ENCODE peak calls at places on chromosome 22, in ten cellular contexts. One of them, this sample, is unnamed.

GRCh38 chr22:50298937-50299656 is 8.3 kb downstream of the PLXNB2 start:
- DNase-seq in nephron progenitor cell: no peak
- DNase-seq in MCF 10A: no peak
- DNase-seq in AG10803: peak
- DNase-seq in activated T-cell treated with anti-CD3 and anti-CD28 coated beads, Interleukin-2, amount 50 U/mL, for 72 hours: no peak
- DNase-seq in frontal cortex: no peak
- DNase-seq in neural progenitor cell: peak
- DNase-seq in fibroblast of pulmonary artery: no peak
- DNase-seq in Right ventricle myocardium superior: no peak
- DNase-seq in GM12865: no peak
- DNase-seq in this sample: no peak

GRCh38 chr22:43066844-43067385 is 22.3 kb downstream of the TTLL1 start:
- DNase-seq in nephron progenitor cell: no peak
- DNase-seq in activated T-cell treated with anti-CD3 and anti-CD28 coated beads, Interleukin-2, amount 50 U/mL, for 72 hours: no peak
- DNase-seq in Right ventricle myocardium superior: no peak
- DNase-seq in AG10803: peak
- DNase-seq in fibroblast of pulmonary artery: peak
- DNase-seq in MCF 10A: peak
- DNase-seq in neural progenitor cell: no peak
- DNase-seq in GM12865: no peak
- DNase-seq in frontal cortex: no peak
- DNase-seq in this sample: no peak

GRCh38 chr22:42077486-42078125 is 1.9 kb upstream of the SMDT1 start:
- DNase-seq in MCF 10A: no peak
- DNase-seq in nephron progenitor cell: no peak
- DNase-seq in fibroblast of pulmonary artery: no peak
- DNase-seq in frontal cortex: peak
- DNase-seq in activated T-cell treated with anti-CD3 and anti-CD28 coated beads, Interleukin-2, amount 50 U/mL, for 72 hours: no peak
- DNase-seq in GM12865: no peak
- DNase-seq in AG10803: no peak
- DNase-seq in neural progenitor cell: no peak
- DNase-seq in Right ventricle myocardium superior: peak
- DNase-seq in this sample: no peak

GRCh38 chr22:27788889-27789288 is 12.7 kb downstream of the MN1 start:
- DNase-seq in activated T-cell treated with anti-CD3 and anti-CD28 coated beads, Interleukin-2, amount 50 U/mL, for 72 hours: no peak
- DNase-seq in GM12865: no peak
- DNase-seq in neural progenitor cell: no peak
- DNase-seq in Right ventricle myocardium superior: no peak
- DNase-seq in nephron progenitor cell: no peak
- DNase-seq in MCF 10A: no peak
- DNase-seq in fibroblast of pulmonary artery: no peak
- DNase-seq in frontal cortex: no peak
- DNase-seq in AG10803: no peak
- DNase-seq in this sample: no peak

GRCh38 chr22:46668116-46668515 is 47.9 kb downstream of the GRAMD4 start:
- DNase-seq in activated T-cell treated with anti-CD3 and anti-CD28 coated beads, Interleukin-2, amount 50 U/mL, for 72 hours: no peak
- DNase-seq in neural progenitor cell: no peak
- DNase-seq in AG10803: no peak
- DNase-seq in fibroblast of pulmonary artery: no peak
- DNase-seq in Right ventricle myocardium superior: no peak
- DNase-seq in nephron progenitor cell: peak
- DNase-seq in GM12865: no peak
- DNase-seq in frontal cortex: no peak
- DNase-seq in MCF 10A: no peak
- DNase-seq in this sample: no peak

GRCh38 chr22:36379593-36380361 is 8.0 kb downstream of the MYH9 start:
- DNase-seq in GM12865: peak
- DNase-seq in activated T-cell treated with anti-CD3 and anti-CD28 coated beads, Interleukin-2, amount 50 U/mL, for 72 hours: no peak
- DNase-seq in frontal cortex: no peak
- DNase-seq in nephron progenitor cell: no peak
- DNase-seq in Right ventricle myocardium superior: no peak
- DNase-seq in AG10803: no peak
- DNase-seq in MCF 10A: peak
- DNase-seq in neural progenitor cell: no peak
- DNase-seq in fibroblast of pulmonary artery: no peak
- DNase-seq in this sample: peak

GRCh38 chr22:50008151-50009040 is 4.2 kb downstream of the IL17REL start:
- DNase-seq in nephron progenitor cell: peak
- DNase-seq in fibroblast of pulmonary artery: no peak
- DNase-seq in MCF 10A: no peak
- DNase-seq in activated T-cell treated with anti-CD3 and anti-CD28 coated beads, Interleukin-2, amount 50 U/mL, for 72 hours: no peak
- DNase-seq in neural progenitor cell: no peak
- DNase-seq in frontal cortex: no peak
- DNase-seq in Right ventricle myocardium superior: no peak
- DNase-seq in AG10803: no peak
- DNase-seq in GM12865: no peak
- DNase-seq in this sample: no peak

GRCh38 chr22:49433717-49434611 is 393.7 kb downstream of the BRD1 start:
- DNase-seq in neural progenitor cell: peak
- DNase-seq in AG10803: no peak
- DNase-seq in GM12865: no peak
- DNase-seq in fibroblast of pulmonary artery: no peak
- DNase-seq in activated T-cell treated with anti-CD3 and anti-CD28 coated beads, Interleukin-2, amount 50 U/mL, for 72 hours: no peak
- DNase-seq in Right ventricle myocardium superior: no peak
- DNase-seq in nephron progenitor cell: no peak
- DNase-seq in frontal cortex: no peak
- DNase-seq in MCF 10A: no peak
- DNase-seq in this sample: peak

GRCh38 chr22:50014655-50015401 is 2.3 kb upstream of the IL17REL start:
- DNase-seq in frontal cortex: no peak
- DNase-seq in AG10803: no peak
- DNase-seq in activated T-cell treated with anti-CD3 and anti-CD28 coated beads, Interleukin-2, amount 50 U/mL, for 72 hours: peak
- DNase-seq in Right ventricle myocardium superior: peak
- DNase-seq in GM12865: no peak
- DNase-seq in fibroblast of pulmonary artery: no peak
- DNase-seq in nephron progenitor cell: peak
- DNase-seq in neural progenitor cell: peak
- DNase-seq in MCF 10A: no peak
- DNase-seq in this sample: no peak

GRCh38 chr22:46373166-46373565 is 37.7 kb downstream of the TRMU start:
- DNase-seq in Right ventricle myocardium superior: no peak
- DNase-seq in neural progenitor cell: no peak
- DNase-seq in MCF 10A: no peak
- DNase-seq in fibroblast of pulmonary artery: no peak
- DNase-seq in frontal cortex: no peak
- DNase-seq in activated T-cell treated with anti-CD3 and anti-CD28 coated beads, Interleukin-2, amount 50 U/mL, for 72 hours: no peak
- DNase-seq in AG10803: no peak
- DNase-seq in GM12865: no peak
- DNase-seq in nephron progenitor cell: no peak
- DNase-seq in this sample: no peak

GRCh38 chr22:31439805-31440204 is 40.4 kb downstream of the DRG1 start:
- DNase-seq in nephron progenitor cell: no peak
- DNase-seq in frontal cortex: no peak
- DNase-seq in fibroblast of pulmonary artery: no peak
- DNase-seq in AG10803: no peak
- DNase-seq in neural progenitor cell: no peak
- DNase-seq in activated T-cell treated with anti-CD3 and anti-CD28 coated beads, Interleukin-2, amount 50 U/mL, for 72 hours: no peak
- DNase-seq in Right ventricle myocardium superior: peak
- DNase-seq in MCF 10A: no peak
- DNase-seq in GM12865: no peak
- DNase-seq in this sample: no peak

GRCh38 chr22:37559901-37560681 is at the start of gene CDC42EP1:
- DNase-seq in GM12865: no peak
- DNase-seq in Right ventricle myocardium superior: peak
- DNase-seq in activated T-cell treated with anti-CD3 and anti-CD28 coated beads, Interleukin-2, amount 50 U/mL, for 72 hours: peak
- DNase-seq in neural progenitor cell: peak
- DNase-seq in nephron progenitor cell: peak
- DNase-seq in fibroblast of pulmonary artery: peak
- DNase-seq in MCF 10A: peak
- DNase-seq in AG10803: peak
- DNase-seq in frontal cortex: peak
- DNase-seq in this sample: no peak

GRCh38 chr22:45505991-45506743 is 3.5 kb downstream of the FBLN1 start:
- DNase-seq in MCF 10A: no peak
- DNase-seq in neural progenitor cell: no peak
- DNase-seq in activated T-cell treated with anti-CD3 and anti-CD28 coated beads, Interleukin-2, amount 50 U/mL, for 72 hours: no peak
- DNase-seq in nephron progenitor cell: no peak
- DNase-seq in AG10803: no peak
- DNase-seq in fibroblast of pulmonary artery: no peak
- DNase-seq in GM12865: no peak
- DNase-seq in frontal cortex: no peak
- DNase-seq in Right ventricle myocardium superior: no peak
- DNase-seq in this sample: no peak

GRCh38 chr22:49188591-49188990 is 639.1 kb downstream of the BRD1 start:
- DNase-seq in frontal cortex: no peak
- DNase-seq in nephron progenitor cell: no peak
- DNase-seq in fibroblast of pulmonary artery: no peak
- DNase-seq in GM12865: no peak
- DNase-seq in neural progenitor cell: no peak
- DNase-seq in activated T-cell treated with anti-CD3 and anti-CD28 coated beads, Interleukin-2, amount 50 U/mL, for 72 hours: no peak
- DNase-seq in AG10803: no peak
- DNase-seq in Right ventricle myocardium superior: no peak
- DNase-seq in MCF 10A: no peak
- DNase-seq in this sample: no peak

GRCh38 chr22:29266564-29267461 is 968 bp downstream of the RHBDD3 start:
- DNase-seq in activated T-cell treated with anti-CD3 and anti-CD28 coated beads, Interleukin-2, amount 50 U/mL, for 72 hours: no peak
- DNase-seq in Right ventricle myocardium superior: no peak
- DNase-seq in frontal cortex: no peak
- DNase-seq in GM12865: peak
- DNase-seq in AG10803: no peak
- DNase-seq in fibroblast of pulmonary artery: peak
- DNase-seq in neural progenitor cell: peak
- DNase-seq in nephron progenitor cell: peak
- DNase-seq in MCF 10A: peak
- DNase-seq in this sample: no peak

GRCh38 chr22:42695294-42695693 is 25.4 kb downstream of the A4GALT start:
- DNase-seq in fibroblast of pulmonary artery: no peak
- DNase-seq in activated T-cell treated with anti-CD3 and anti-CD28 coated beads, Interleukin-2, amount 50 U/mL, for 72 hours: no peak
- DNase-seq in frontal cortex: no peak
- DNase-seq in GM12865: no peak
- DNase-seq in Right ventricle myocardium superior: peak
- DNase-seq in MCF 10A: no peak
- DNase-seq in neural progenitor cell: no peak
- DNase-seq in AG10803: no peak
- DNase-seq in nephron progenitor cell: no peak
- DNase-seq in this sample: peak

GRCh38 chr22:44569516-44569915 is 71.5 kb upstream of the RTL6 start:
- DNase-seq in frontal cortex: no peak
- DNase-seq in AG10803: no peak
- DNase-seq in fibroblast of pulmonary artery: no peak
- DNase-seq in activated T-cell treated with anti-CD3 and anti-CD28 coated beads, Interleukin-2, amount 50 U/mL, for 72 hours: no peak
- DNase-seq in Right ventricle myocardium superior: no peak
- DNase-seq in nephron progenitor cell: no peak
- DNase-seq in MCF 10A: no peak
- DNase-seq in GM12865: no peak
- DNase-seq in neural progenitor cell: no peak
- DNase-seq in this sample: no peak

GRCh38 chr22:29938285-29938693 is 55.3 kb downstream of the MTMR3 start:
- DNase-seq in frontal cortex: no peak
- DNase-seq in MCF 10A: no peak
- DNase-seq in neural progenitor cell: no peak
- DNase-seq in Right ventricle myocardium superior: no peak
- DNase-seq in AG10803: no peak
- DNase-seq in GM12865: peak
- DNase-seq in nephron progenitor cell: no peak
- DNase-seq in activated T-cell treated with anti-CD3 and anti-CD28 coated beads, Interleukin-2, amount 50 U/mL, for 72 hours: no peak
- DNase-seq in fibroblast of pulmonary artery: no peak
- DNase-seq in this sample: no peak

GRCh38 chr22:27386186-27386585 is 415.4 kb downstream of the MN1 start:
- DNase-seq in MCF 10A: no peak
- DNase-seq in Right ventricle myocardium superior: no peak
- DNase-seq in AG10803: no peak
- DNase-seq in nephron progenitor cell: no peak
- DNase-seq in activated T-cell treated with anti-CD3 and anti-CD28 coated beads, Interleukin-2, amount 50 U/mL, for 72 hours: no peak
- DNase-seq in GM12865: no peak
- DNase-seq in fibroblast of pulmonary artery: no peak
- DNase-seq in neural progenitor cell: no peak
- DNase-seq in frontal cortex: no peak
- DNase-seq in this sample: no peak

GRCh38 chr22:45540122-45540521 is 37.4 kb downstream of the FBLN1 start:
- DNase-seq in MCF 10A: no peak
- DNase-seq in nephron progenitor cell: no peak
- DNase-seq in Right ventricle myocardium superior: no peak
- DNase-seq in neural progenitor cell: no peak
- DNase-seq in activated T-cell treated with anti-CD3 and anti-CD28 coated beads, Interleukin-2, amount 50 U/mL, for 72 hours: no peak
- DNase-seq in fibroblast of pulmonary artery: no peak
- DNase-seq in AG10803: no peak
- DNase-seq in frontal cortex: no peak
- DNase-seq in GM12865: no peak
- DNase-seq in this sample: no peak

GRCh38 chr22:44870021-44870420 is 117.6 kb downstream of the ARHGAP8 start:
- DNase-seq in fibroblast of pulmonary artery: peak
- DNase-seq in Right ventricle myocardium superior: no peak
- DNase-seq in AG10803: peak
- DNase-seq in frontal cortex: no peak
- DNase-seq in neural progenitor cell: peak
- DNase-seq in MCF 10A: peak
- DNase-seq in activated T-cell treated with anti-CD3 and anti-CD28 coated beads, Interleukin-2, amount 50 U/mL, for 72 hours: no peak
- DNase-seq in GM12865: no peak
- DNase-seq in nephron progenitor cell: no peak
- DNase-seq in this sample: no peak

GRCh38 chr22:30890689-30891442 is 77.7 kb downstream of the MORC2 start:
- DNase-seq in activated T-cell treated with anti-CD3 and anti-CD28 coated beads, Interleukin-2, amount 50 U/mL, for 72 hours: peak
- DNase-seq in MCF 10A: peak
- DNase-seq in AG10803: peak
- DNase-seq in GM12865: peak
- DNase-seq in frontal cortex: no peak
- DNase-seq in fibroblast of pulmonary artery: peak
- DNase-seq in Right ventricle myocardium superior: peak
- DNase-seq in nephron progenitor cell: peak
- DNase-seq in neural progenitor cell: peak
- DNase-seq in this sample: peak

GRCh38 chr22:46036558-46037408 is 59.8 kb upstream of the WNT7B start:
- DNase-seq in GM12865: peak
- DNase-seq in fibroblast of pulmonary artery: no peak
- DNase-seq in AG10803: no peak
- DNase-seq in nephron progenitor cell: no peak
- DNase-seq in neural progenitor cell: peak
- DNase-seq in Right ventricle myocardium superior: no peak
- DNase-seq in activated T-cell treated with anti-CD3 and anti-CD28 coated beads, Interleukin-2, amount 50 U/mL, for 72 hours: peak
- DNase-seq in frontal cortex: no peak
- DNase-seq in MCF 10A: peak
- DNase-seq in this sample: no peak

GRCh38 chr22:18060646-18061620 is 16.9 kb upstream of the PEX26 start:
- DNase-seq in GM12865: no peak
- DNase-seq in Right ventricle myocardium superior: no peak
- DNase-seq in nephron progenitor cell: peak
- DNase-seq in neural progenitor cell: no peak
- DNase-seq in fibroblast of pulmonary artery: peak
- DNase-seq in activated T-cell treated with anti-CD3 and anti-CD28 coated beads, Interleukin-2, amount 50 U/mL, for 72 hours: no peak
- DNase-seq in frontal cortex: no peak
- DNase-seq in AG10803: peak
- DNase-seq in MCF 10A: peak
- DNase-seq in this sample: no peak

GRCh38 chr22:23203452-23204124 is 23.3 kb downstream of the BCR start:
- DNase-seq in neural progenitor cell: no peak
- DNase-seq in GM12865: no peak
- DNase-seq in AG10803: no peak
- DNase-seq in Right ventricle myocardium superior: no peak
- DNase-seq in MCF 10A: no peak
- DNase-seq in nephron progenitor cell: no peak
- DNase-seq in frontal cortex: no peak
- DNase-seq in fibroblast of pulmonary artery: no peak
- DNase-seq in activated T-cell treated with anti-CD3 and anti-CD28 coated beads, Interleukin-2, amount 50 U/mL, for 72 hours: no peak
- DNase-seq in this sample: no peak

GRCh38 chr22:45511847-45512261 is 9.2 kb downstream of the FBLN1 start:
- DNase-seq in GM12865: no peak
- DNase-seq in nephron progenitor cell: peak
- DNase-seq in MCF 10A: peak
- DNase-seq in activated T-cell treated with anti-CD3 and anti-CD28 coated beads, Interleukin-2, amount 50 U/mL, for 72 hours: no peak
- DNase-seq in fibroblast of pulmonary artery: peak
- DNase-seq in Right ventricle myocardium superior: peak
- DNase-seq in neural progenitor cell: no peak
- DNase-seq in AG10803: peak
- DNase-seq in frontal cortex: no peak
- DNase-seq in this sample: peak

GRCh38 chr22:48104786-48105185 is 1342.3 kb downstream of the TBC1D22A start:
- DNase-seq in AG10803: no peak
- DNase-seq in frontal cortex: no peak
- DNase-seq in neural progenitor cell: no peak
- DNase-seq in nephron progenitor cell: no peak
- DNase-seq in GM12865: no peak
- DNase-seq in activated T-cell treated with anti-CD3 and anti-CD28 coated beads, Interleukin-2, amount 50 U/mL, for 72 hours: no peak
- DNase-seq in fibroblast of pulmonary artery: no peak
- DNase-seq in MCF 10A: no peak
- DNase-seq in Right ventricle myocardium superior: no peak
- DNase-seq in this sample: no peak

GRCh38 chr22:43152355-43153071 is 1.2 kb downstream of the TSPO start:
- DNase-seq in GM12865: peak
- DNase-seq in activated T-cell treated with anti-CD3 and anti-CD28 coated beads, Interleukin-2, amount 50 U/mL, for 72 hours: peak
- DNase-seq in frontal cortex: peak
- DNase-seq in fibroblast of pulmonary artery: peak
- DNase-seq in nephron progenitor cell: no peak
- DNase-seq in MCF 10A: peak
- DNase-seq in neural progenitor cell: no peak
- DNase-seq in Right ventricle myocardium superior: peak
- DNase-seq in AG10803: peak
- DNase-seq in this sample: peak